ENCODE peak calls at places on chromosomes 2 and 18, in ten cellular contexts. V, S, Z, D, Q, C, R, G, E and Y are unnamed samples.

GRCh38 chr18:62810682-62811081 is 95.3 kb downstream of the PHLPP1 start:
- DNase-seq in G (no peak), V (no peak), R (no peak), D (no peak), E (no peak), C (no peak), Q (no peak), Z (no peak), S (no peak), Y (no peak)

GRCh38 chr18:45663646-45664045 is 48.4 kb downstream of the SLC14A2 start:
- DNase-seq in V (no peak), E (no peak), Q (no peak), D (no peak), S (no peak), R (no peak), G (no peak), C (no peak), Z (no peak), Y (no peak)

GRCh38 chr2:12896283-12897014 is 179.7 kb downstream of the TRIB2 start:
- DNase-seq in D (no peak), E (no peak), C (no peak), Z (no peak), G (no peak), S (no peak), Q (no peak), V (no peak), R (no peak), Y (no peak)

GRCh38 chr2:71938659-71939587 is 208.7 kb downstream of the CYP26B1 start:
- DNase-seq in V (no peak), C (no peak), S (no peak), Z (no peak), D (no peak), Q (no peak), R (no peak), E (no peak), G (no peak), Y (no peak)

GRCh38 chr18:44098551-44099098 is 582.1 kb upstream of the SETBP1 start:
- DNase-seq in D (no peak), S (peak; percentile 78), E (no peak), G (peak; percentile 70), C (no peak), V (no peak), Q (peak; percentile 56), R (no peak), Z (no peak), Y (peak; percentile 41)

GRCh38 chr18:31267823-31268481 is 50.0 kb upstream of the DSG1 start:
- DNase-seq in Q (no peak), R (no peak), D (no peak), V (no peak), S (no peak), C (no peak), E (no peak), Z (no peak), G (no peak), Y (no peak)

GRCh38 chr2:235807347-235807746 is 313.5 kb downstream of the AGAP1 start:
- DNase-seq in R (no peak), E (no peak), S (no peak), Q (no peak), G (no peak), D (no peak), Z (no peak), V (no peak), C (no peak), Y (no peak)

GRCh38 chr18:74146756-74147155 is 878 bp downstream of the FBXO15 start:
- DNase-seq in D (no peak), C (no peak), E (no peak), Z (no peak), R (no peak), Q (peak; percentile 89), S (no peak), G (peak; percentile 9), V (no peak), Y (no peak)

GRCh38 chr2:20670315-20671035 is 3.5 kb downstream of the GDF7 start:
- DNase-seq in V (no peak), C (no peak), R (no peak), S (no peak), Q (no peak), E (no peak), G (no peak), D (no peak), Z (no peak), Y (no peak)

GRCh38 chr2:105166671-105167070 is 74.9 kb upstream of the GPR45 start:
- DNase-seq in R (no peak), V (no peak), G (no peak), C (no peak), Z (no peak), Q (no peak), E (no peak), D (no peak), S (no peak), Y (no peak)

GRCh38 chr18:45775241-45775676 is 50.2 kb upstream of the SIGLEC15 start:
- DNase-seq in Q (peak; percentile 86), G (peak; percentile 83), E (no peak), R (peak; percentile 67), C (peak; percentile 25), S (no peak), V (no peak), Z (peak; percentile 55), D (peak; percentile 45), Y (no peak)

GRCh38 chr2:60979231-60979630 is 38.3 kb upstream of the PEX13 start:
- DNase-seq in G (no peak), D (no peak), Z (no peak), R (no peak), S (no peak), C (no peak), V (no peak), Q (no peak), E (no peak), Y (no peak)

GRCh38 chr2:175539122-175539521 is 357.6 kb upstream of the ATP5MC3 start:
- DNase-seq in Q (no peak), S (no peak), R (no peak), V (no peak), Z (no peak), C (no peak), E (no peak), G (no peak), D (no peak), Y (no peak)

GRCh38 chr2:239601880-239602279 is 201.1 kb upstream of the HDAC4 start:
- DNase-seq in E (no peak), Z (no peak), R (no peak), G (no peak), C (no peak), S (no peak), D (no peak), Q (no peak), V (no peak), Y (no peak)

GRCh38 chr2:125386074-125386473 is 1269.9 kb upstream of the GYPC start:
- DNase-seq in R (no peak), V (no peak), C (no peak), S (no peak), E (no peak), D (no peak), G (no peak), Z (no peak), Q (no peak), Y (peak; percentile 3)

GRCh38 chr2:237674731-237675276 is 47.4 kb downstream of the LRRFIP1 start:
- DNase-seq in R (peak; percentile 43), Z (peak; percentile 65), C (peak; percentile 28), D (peak; percentile 89), G (peak; percentile 61), S (peak; percentile 71), V (peak; percentile 60), Q (peak; percentile 78), E (peak; percentile 74), Y (peak; percentile 85)

GRCh38 chr2:120005834-120006521 is 6.9 kb upstream of the EPB41L5 start:
- DNase-seq in G (no peak), Q (no peak), S (no peak), Z (peak; percentile 44), E (no peak), V (no peak), C (no peak), R (no peak), D (no peak), Y (no peak)

GRCh38 chr2:168079236-168079635 is 168.2 kb downstream of the STK39 start:
- DNase-seq in G (no peak), Q (no peak), C (no peak), S (no peak), E (no peak), V (no peak), R (no peak), D (no peak), Z (no peak), Y (no peak)

GRCh38 chr18:49018553-49018943 is 67.8 kb upstream of the SMAD7 start:
- DNase-seq in R (no peak), C (no peak), D (no peak), Q (no peak), E (no peak), S (no peak), G (no peak), Z (no peak), V (no peak), Y (no peak)

GRCh38 chr2:106189325-106189724 is 4.8 kb downstream of the UXS1 start:
- DNase-seq in D (no peak), E (no peak), V (no peak), R (no peak), Z (no peak), C (no peak), Q (no peak), S (no peak), G (no peak), Y (no peak)

GRCh38 chr2:66962625-66963207 is 434.4 kb upstream of the ETAA1 start:
- DNase-seq in D (no peak), Q (no peak), V (no peak), C (no peak), Z (no peak), S (no peak), R (no peak), G (peak; percentile 36), E (no peak), Y (no peak)

GRCh38 chr2:115609978-115610377 is 1167.5 kb downstream of the DPP10 start:
- DNase-seq in G (no peak), Z (no peak), Q (no peak), V (no peak), R (no peak), C (no peak), E (no peak), D (no peak), S (no peak), Y (no peak)

GRCh38 chr2:1995987-1996386 is 251.7 kb upstream of the PXDN start:
- DNase-seq in D (peak; percentile 50), Q (no peak), E (no peak), C (no peak), R (no peak), Z (no peak), V (no peak), S (peak; percentile 65), G (no peak), Y (no peak)

GRCh38 chr2:11241804-11242203 is 86.5 kb downstream of the SLC66A3 start:
- DNase-seq in V (no peak), G (no peak), E (no peak), C (no peak), Z (no peak), S (no peak), R (no peak), D (no peak), Q (no peak), Y (no peak)

GRCh38 chr2:234136461-234136860 is 86.0 kb downstream of the SPP2 start:
- DNase-seq in D (peak; percentile 33), G (no peak), R (no peak), Q (no peak), S (no peak), V (no peak), Z (no peak), E (no peak), C (no peak), Y (peak; percentile 1)

GRCh38 chr18:10017048-10017447 is 103.2 kb downstream of the VAPA start:
- DNase-seq in R (no peak), Z (no peak), C (no peak), D (no peak), V (no peak), E (no peak), Q (peak; percentile 32), S (no peak), G (no peak), Y (no peak)

GRCh38 chr2:16285813-16286510 is 345.6 kb downstream of the MYCN start:
- DNase-seq in D (no peak), C (no peak), E (no peak), Q (no peak), G (no peak), Z (no peak), V (no peak), S (no peak), R (no peak), Y (no peak)

GRCh38 chr2:144937899-144938298 is 418.0 kb upstream of the ZEB2 start:
- DNase-seq in S (no peak), E (no peak), G (peak; percentile 81), Q (peak; percentile 57), C (no peak), D (no peak), V (no peak), Z (no peak), R (no peak), Y (no peak)